ENCODE peak calls at places on chromosome 1, in four cellular contexts. One of them, this sample, is unnamed.

GRCh38 chr1:180534199-180534598 is 24.6 kb upstream of the OVAAL start:
- DNase-seq in small intestine: no peak
- DNase-seq in OCI-LY7: no peak
- DNase-seq in spleen: no peak
- DNase-seq in this sample: no peak

GRCh38 chr1:107326823-107327445 is 186.1 kb downstream of the NTNG1 start:
- DNase-seq in small intestine: no peak
- DNase-seq in OCI-LY7: peak; percentile 60
- DNase-seq in spleen: no peak
- DNase-seq in this sample: no peak

GRCh38 chr1:9363061-9363471 is 70.4 kb downstream of the SPSB1 start:
- DNase-seq in small intestine: no peak
- DNase-seq in OCI-LY7: peak; percentile 51
- DNase-seq in spleen: no peak
- DNase-seq in this sample: no peak

GRCh38 chr1:110309768-110310167 is 29.4 kb upstream of the RBM15 start:
- DNase-seq in small intestine: no peak
- DNase-seq in OCI-LY7: no peak
- DNase-seq in spleen: no peak
- DNase-seq in this sample: no peak

GRCh38 chr1:30759718-30760281 is 2.2 kb upstream of the LAPTM5 start:
- DNase-seq in small intestine: peak; percentile 25
- DNase-seq in OCI-LY7: no peak
- DNase-seq in spleen: peak; percentile 87
- DNase-seq in this sample: no peak

GRCh38 chr1:145918992-145919939 is 749 bp upstream of the PEX11B start:
- DNase-seq in small intestine: peak; percentile 45
- DNase-seq in OCI-LY7: no peak
- DNase-seq in spleen: peak; percentile 89
- DNase-seq in this sample: peak; percentile 79

GRCh38 chr1:64952055-64952699 is 14.2 kb downstream of the JAK1 start:
- DNase-seq in small intestine: no peak
- DNase-seq in OCI-LY7: no peak
- DNase-seq in spleen: no peak
- DNase-seq in this sample: no peak

GRCh38 chr1:86517336-86517735 is 29.5 kb upstream of the CLCA4 start:
- DNase-seq in small intestine: no peak
- DNase-seq in OCI-LY7: no peak
- DNase-seq in spleen: no peak
- DNase-seq in this sample: no peak

GRCh38 chr1:203142124-203142523 is 14.6 kb downstream of the ADORA1 start:
- DNase-seq in small intestine: no peak
- DNase-seq in OCI-LY7: no peak
- DNase-seq in spleen: no peak
- DNase-seq in this sample: no peak

GRCh38 chr1:15328785-15329480 is 80.8 kb upstream of the EFHD2 start:
- DNase-seq in small intestine: no peak
- DNase-seq in OCI-LY7: no peak
- DNase-seq in spleen: peak; percentile 69
- DNase-seq in this sample: peak; percentile 53
- H3K4me3 ChIP-seq in small intestine: no peak overlapping the region
- H3K4me3 ChIP-seq in OCI-LY7: no peak overlapping the region
- H3K4me3 ChIP-seq in spleen: no peak overlapping the region
- H3K4me3 ChIP-seq in this sample: no peak overlapping the region

DNA sequence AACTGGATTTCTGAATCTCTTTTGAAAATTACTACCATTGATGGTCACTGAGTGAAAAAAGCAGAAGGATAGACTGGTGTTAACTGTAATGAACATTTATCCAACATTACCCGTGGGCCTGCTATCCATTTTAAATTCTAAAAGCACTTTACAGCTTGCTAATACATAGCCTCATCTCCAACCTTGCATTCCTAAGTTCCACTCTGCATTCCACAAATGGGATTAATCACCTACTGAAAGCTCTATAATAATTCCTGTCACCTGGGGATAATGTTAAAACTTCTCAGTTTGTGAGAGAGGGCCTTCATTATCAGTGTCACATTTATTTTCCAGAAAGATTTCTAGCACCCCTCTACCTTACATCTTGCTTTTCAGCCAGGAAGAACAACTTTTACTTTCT is 38.2 kb downstream of the PTPRC start:
- DNase-seq in small intestine: no peak
- DNase-seq in OCI-LY7: no peak
- DNase-seq in spleen: no peak
- DNase-seq in this sample: no peak
- H3K27ac ChIP-seq in small intestine: no peak overlapping the region
- H3K27ac ChIP-seq in OCI-LY7: peak overlapping the region; percentile 99
- H3K27ac ChIP-seq in spleen: peak overlapping the region; percentile 87
- H3K27ac ChIP-seq in this sample: no peak overlapping the region

GRCh38 chr1:182394055-182394775 is 2.6 kb upstream of the GLUL start:
- DNase-seq in small intestine: no peak
- DNase-seq in OCI-LY7: no peak
- DNase-seq in spleen: no peak
- DNase-seq in this sample: no peak

GRCh38 chr1:182391028-182391361 is 595 bp downstream of the GLUL start:
- DNase-seq in small intestine: no peak
- DNase-seq in OCI-LY7: no peak
- DNase-seq in spleen: no peak
- DNase-seq in this sample: no peak

GRCh38 chr1:182389619-182390047 is 2.0 kb downstream of the GLUL start:
- DNase-seq in small intestine: peak; percentile 40
- DNase-seq in OCI-LY7: no peak
- DNase-seq in spleen: no peak
- DNase-seq in this sample: peak; percentile 50

GRCh38 chr1:182391362-182392044 is at the start of gene GLUL:
- DNase-seq in small intestine: peak; percentile 82
- DNase-seq in OCI-LY7: no peak
- DNase-seq in spleen: peak; percentile 96
- DNase-seq in this sample: peak; percentile 94

GRCh38 chr1:182392045-182393028 is 747 bp upstream of the GLUL start:
- DNase-seq in small intestine: peak; percentile 20
- DNase-seq in OCI-LY7: no peak
- DNase-seq in spleen: peak; percentile 91
- DNase-seq in this sample: peak; percentile 47
- H3K4me3 ChIP-seq in small intestine: peak overlapping the region; percentile 76
- H3K4me3 ChIP-seq in OCI-LY7: no peak overlapping the region
- H3K4me3 ChIP-seq in spleen: peak overlapping the region; percentile 64
- H3K4me3 ChIP-seq in this sample: peak overlapping the region; percentile 80

DNA sequence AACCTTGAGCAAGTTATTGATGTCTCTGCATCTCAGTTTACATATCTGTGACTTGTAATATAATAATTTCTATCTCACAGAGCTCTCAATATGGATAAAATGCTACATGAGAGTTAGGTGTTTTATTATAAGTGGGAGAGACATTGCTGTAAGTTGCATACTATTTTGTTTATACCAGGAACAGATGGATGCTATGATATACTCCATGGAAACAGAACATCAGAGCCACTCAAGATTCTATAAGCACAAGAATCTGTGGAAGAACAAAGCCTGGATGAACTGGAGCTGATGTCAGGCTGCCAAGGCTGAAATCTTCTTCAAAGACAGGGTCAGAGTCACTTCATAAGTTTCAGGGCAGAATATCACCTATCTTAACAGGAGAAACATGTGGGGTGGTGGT is 30.2 kb downstream of the DUSP10 start:
- DNase-seq in small intestine: no peak
- DNase-seq in OCI-LY7: no peak
- DNase-seq in spleen: no peak
- DNase-seq in this sample: no peak
- H3K27ac ChIP-seq in small intestine: peak overlapping the region; percentile 39
- H3K27ac ChIP-seq in OCI-LY7: no peak overlapping the region
- H3K27ac ChIP-seq in spleen: peak overlapping the region; percentile 2
- H3K27ac ChIP-seq in this sample: peak overlapping the region; percentile 18